ENCODE peak calls at places on chromosomes 12 and 14, in nine cellular contexts. K, U, E, W, G, B, D, J and R are unnamed samples.

GRCh38 chr12:91743727-91744126 is 401.9 kb downstream of the BTG1 start:
- DNase-seq in K (no peak), U (no peak), E (no peak), W (no peak), G (no peak), B (no peak), D (peak; percentile 10), J (no peak), R (no peak)

GRCh38 chr14:77475432-77476115 is 17.7 kb downstream of the AHSA1 start:
- DNase-seq in K (no peak), U (no peak), E (no peak), W (no peak), G (peak; percentile 59), B (no peak), D (no peak), J (no peak), R (no peak)

GRCh38 chr12:84172823-84173424 is 739.7 kb downstream of the SLC6A15 start:
- DNase-seq in K (no peak), U (no peak), E (no peak), W (no peak), G (peak; percentile 33), B (no peak), D (no peak), J (no peak), R (no peak)

GRCh38 chr12:47770086-47770726 is 2.8 kb upstream of the SLC48A1 start:
- DNase-seq in K (no peak), U (no peak), E (peak; percentile 68), W (no peak), G (no peak), B (no peak), D (no peak), J (no peak), R (no peak)

GRCh38 chr14:88983755-88984154 is 159.3 kb downstream of the TTC8 start:
- DNase-seq in K (no peak), U (no peak), E (peak; percentile 90), W (no peak), G (no peak), B (no peak), D (no peak), J (no peak), R (no peak)

GRCh38 chr14:91509083-91509877 is 830 bp downstream of the PPP4R3A start:
- DNase-seq in K (peak; percentile 55), U (peak; percentile 75), E (peak; percentile 16), W (peak; percentile 63), G (peak; percentile 75), B (peak; percentile 46), D (peak; percentile 37), J (no peak), R (peak; percentile 55)

GRCh38 chr12:21502164-21502496 is 541 bp downstream of the GOLT1B start:
- DNase-seq in K (peak; percentile 37), U (no peak), E (peak; percentile 40), W (peak; percentile 65), G (no peak), B (no peak), D (peak; percentile 39), J (no peak), R (no peak)

GRCh38 chr14:31435276-31435675 is 14.9 kb upstream of the HEATR5A start:
- DNase-seq in K (no peak), U (no peak), E (peak; percentile 95), W (no peak), G (no peak), B (no peak), D (peak; percentile 50), J (no peak), R (no peak)

GRCh38 chr14:64444984-64445845 is 20.1 kb upstream of the AKAP5 start:
- DNase-seq in K (no peak), U (no peak), E (peak; percentile 67), W (no peak), G (peak; percentile 69), B (no peak), D (peak; percentile 78), J (peak; percentile 47), R (peak; percentile 54)

GRCh38 chr12:3777206-3777809 is 24.4 kb upstream of the CRACR2A start:
- DNase-seq in K (peak; percentile 44), U (no peak), E (peak; percentile 50), W (peak; percentile 56), G (no peak), B (peak; percentile 66), D (peak; percentile 47), J (no peak), R (no peak)

GRCh38 chr14:98593361-98593761 is 678.6 kb downstream of the BCL11B start:
- DNase-seq in K (no peak), U (no peak), E (no peak), W (no peak), G (no peak), B (peak; percentile 81), D (no peak), J (no peak), R (no peak)

GRCh38 chr12:5965950-5966383 is 20.9 kb upstream of the ANO2 start:
- DNase-seq in K (peak; percentile 46), U (no peak), E (peak; percentile 43), W (peak; percentile 74), G (no peak), B (peak; percentile 84), D (peak; percentile 73), J (peak; percentile 37), R (no peak)

DNA sequence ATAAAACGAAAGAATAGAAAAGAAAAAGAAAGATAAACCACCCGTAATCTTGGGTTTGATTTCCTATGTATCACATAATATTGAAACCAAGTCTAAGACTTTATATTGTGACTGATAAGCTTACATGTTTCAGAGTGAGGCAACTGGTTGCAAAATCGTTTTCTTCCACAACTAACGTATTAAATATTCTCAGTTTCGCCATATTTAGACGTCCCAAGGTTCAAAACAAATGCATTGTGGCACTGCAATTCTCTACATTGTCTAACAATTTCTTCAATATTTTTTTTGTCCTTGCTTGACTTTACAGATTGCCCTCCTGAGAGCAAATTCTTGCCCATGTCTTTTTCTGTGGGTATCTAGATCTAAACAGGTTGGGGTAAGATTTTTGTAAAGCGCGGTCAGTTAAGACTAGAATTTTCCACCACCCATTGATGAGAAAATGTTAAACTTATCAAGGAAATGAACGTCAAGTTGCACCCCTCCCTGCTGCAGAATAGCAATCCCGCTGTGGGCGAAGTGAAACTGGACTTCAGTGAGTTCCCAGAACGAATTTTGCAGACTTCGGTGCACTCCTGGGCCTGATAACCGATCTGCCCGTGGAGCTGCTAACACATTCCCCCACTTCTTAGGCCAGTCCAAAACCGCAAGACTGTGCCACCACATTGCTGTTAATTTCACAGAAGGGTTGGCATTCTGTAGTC is 2.7 kb downstream of the TBX3 start:
- DNase-seq in K (no peak), U (no peak), E (peak; percentile 60), W (no peak), G (no peak), B (no peak), D (no peak), J (no peak), R (no peak)
- H3K4me3 ChIP-seq in K (no peak overlapping the region), U (peak overlapping the region; percentile 78), E (peak overlapping the region; percentile 94), W (peak overlapping the region; percentile 73), G (peak overlapping the region; percentile 74), B (no peak overlapping the region), D (no peak overlapping the region), J (peak overlapping the region; percentile 82), R (peak overlapping the region; percentile 63)

DNA sequence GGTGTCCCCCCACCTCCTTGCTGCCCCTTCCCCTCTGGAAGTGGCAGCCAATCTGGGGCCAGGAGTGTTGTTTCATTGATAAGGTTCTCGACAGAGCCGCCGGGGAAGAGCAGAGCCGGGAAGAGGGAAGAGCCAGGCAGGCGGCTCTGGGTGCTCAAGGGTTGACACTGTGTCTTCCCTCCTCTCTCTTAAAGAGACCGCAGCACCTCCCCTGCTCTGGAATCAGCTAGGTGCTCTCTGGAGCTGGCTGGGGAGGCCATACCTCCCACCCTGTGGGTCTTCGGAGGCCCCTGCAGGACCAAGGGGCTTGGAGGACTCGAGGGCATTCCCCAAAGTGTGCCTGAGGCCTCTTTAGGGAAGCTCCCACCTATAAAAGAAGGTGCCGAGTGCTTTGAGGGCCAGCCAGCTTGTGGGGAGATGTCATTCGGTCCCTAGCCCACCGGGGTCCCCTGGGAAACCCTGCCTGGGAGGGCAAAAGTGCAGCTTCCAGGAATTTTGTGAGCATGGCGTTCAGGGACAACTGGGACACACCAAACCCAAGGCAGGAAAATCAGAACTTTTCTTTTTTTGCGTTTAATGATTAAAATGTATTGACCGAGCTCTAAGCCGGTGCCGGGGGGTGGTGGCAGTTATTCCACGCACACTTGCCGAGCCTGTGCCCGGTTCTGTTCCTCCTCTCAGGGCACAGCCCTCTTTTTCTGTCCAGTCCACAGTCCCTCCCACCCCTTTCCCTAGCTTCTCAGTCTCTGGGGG is 2.9 kb downstream of the SETD1B start:
- DNase-seq in K (no peak), U (no peak), E (no peak), W (peak; percentile 63), G (no peak), B (peak; percentile 34), D (no peak), J (no peak), R (no peak)
- H3K4me3 ChIP-seq in K (no peak overlapping the region), U (peak overlapping the region; percentile 86), E (peak overlapping the region; percentile 75), W (peak overlapping the region; percentile 89), G (peak overlapping the region; percentile 90), B (peak overlapping the region; percentile 84), D (peak overlapping the region; percentile 81), J (peak overlapping the region; percentile 58), R (peak overlapping the region; percentile 80)

DNA sequence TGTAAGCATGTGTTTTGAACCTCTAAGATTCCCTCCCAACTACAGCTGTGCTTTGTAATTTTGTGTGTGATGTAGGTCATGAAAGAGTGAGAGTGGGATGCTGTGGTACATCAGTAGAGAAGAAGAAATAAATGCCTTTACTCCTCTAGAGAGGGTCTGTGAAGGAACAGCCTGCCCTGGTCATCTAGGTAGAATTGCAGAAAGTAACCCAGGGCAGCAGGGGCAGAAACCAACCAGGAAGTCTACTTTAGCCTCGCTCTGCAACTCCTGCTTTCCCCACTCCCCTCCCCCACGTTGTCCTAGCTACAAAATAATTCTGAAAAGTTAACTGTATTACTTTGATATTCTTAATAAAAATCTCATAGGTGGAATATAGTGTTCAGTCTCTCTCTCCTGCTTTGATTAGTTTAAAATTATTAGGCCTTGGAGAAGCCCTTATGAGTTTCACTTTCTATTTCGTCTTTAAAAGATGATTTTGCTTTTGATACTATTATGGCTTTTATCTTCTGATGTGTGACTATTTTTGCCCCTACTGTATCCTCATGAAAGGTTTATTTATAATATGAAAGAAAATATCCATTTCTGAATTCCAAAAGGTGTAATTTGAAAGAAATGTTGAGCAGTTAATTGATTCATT is 7.6 kb downstream of the TBK1 start:
- DNase-seq in K (no peak), U (no peak), E (peak; percentile 12), W (no peak), G (no peak), B (no peak), D (no peak), J (no peak), R (no peak)
- H3K4me3 ChIP-seq in K (no peak overlapping the region), U (peak overlapping the region; percentile 37), E (peak overlapping the region; percentile 8), W (no peak overlapping the region), G (peak overlapping the region; percentile 27), B (no peak overlapping the region), D (peak overlapping the region; percentile 23), J (peak overlapping the region; percentile 11), R (peak overlapping the region; percentile 33)

GRCh38 chr12:97760601-97761000 is 298.0 kb downstream of the RMST start:
- DNase-seq in K (no peak), U (no peak), E (no peak), W (no peak), G (no peak), B (no peak), D (no peak), J (no peak), R (no peak)
- H3K4me3 ChIP-seq in K (no peak overlapping the region), U (no peak overlapping the region), E (no peak overlapping the region), W (no peak overlapping the region), G (no peak overlapping the region), B (no peak overlapping the region), D (no peak overlapping the region), J (no peak overlapping the region), R (no peak overlapping the region)